ENCODE peak calls at places on chromosomes 7 and 10, in seven cellular contexts. Z, S, F, J, Q, H and Y are unnamed samples.

GRCh38 chr10:84404783-84405182 is 76.4 kb downstream of the CCSER2 start:
- DNase-seq in J (no peak), Z (no peak), F (no peak), H (no peak), Q (no peak), S (no peak), Y (no peak)

GRCh38 chr10:109616356-109616755 is 307.0 kb downstream of the XPNPEP1 start:
- DNase-seq in H (no peak), F (no peak), Z (no peak), J (no peak), S (no peak), Q (no peak), Y (no peak)

GRCh38 chr10:50360486-50360885 is 109.2 kb upstream of the ASAH2 start:
- DNase-seq in S (no peak), Z (no peak), Q (peak; percentile 48), J (no peak), F (no peak), H (no peak), Y (no peak)

GRCh38 chr7:105799006-105799405 is 77.4 kb downstream of the ATXN7L1 start:
- DNase-seq in H (no peak), F (no peak), Q (no peak), S (peak; percentile 80), J (no peak), Z (no peak), Y (no peak)

GRCh38 chr7:91922857-91923256 is 17.8 kb upstream of the AKAP9 start:
- DNase-seq in F (no peak), S (no peak), Q (no peak), H (no peak), Z (no peak), J (no peak), Y (no peak)

GRCh38 chr7:17147409-17147808 is 151.0 kb upstream of the AHR start:
- DNase-seq in J (no peak), Z (no peak), F (no peak), S (no peak), Q (no peak), H (no peak), Y (no peak)

GRCh38 chr7:24981544-24981951 is 1.6 kb upstream of the OSBPL3 start:
- DNase-seq in S (peak; percentile 57), F (peak; percentile 69), Z (peak; percentile 55), H (peak; percentile 86), J (peak; percentile 46), Q (peak; percentile 47), Y (no peak)

GRCh38 chr10:100528123-100528884 is 1.4 kb downstream of the NDUFB8 start:
- DNase-seq in Z (no peak), H (no peak), Q (no peak), F (no peak), S (no peak), J (no peak), Y (no peak)

GRCh38 chr7:129635300-129636029 is 23.9 kb downstream of the NRF1 start:
- DNase-seq in J (peak; percentile 43), H (peak; percentile 76), F (peak; percentile 70), Q (peak; percentile 84), Z (peak; percentile 29), S (peak; percentile 78), Y (no peak)

GRCh38 chr10:26486985-26487850 is 49.1 kb downstream of the APBB1IP start:
- DNase-seq in J (no peak), Z (no peak), H (no peak), F (no peak), Q (peak; percentile 87), S (no peak), Y (no peak)

GRCh38 chr10:133368153-133368552 is 5.0 kb downstream of the ECHS1 start:
- DNase-seq in F (no peak), J (no peak), H (no peak), Z (no peak), Q (no peak), S (no peak), Y (no peak)

GRCh38 chr10:6239213-6239991 is 36.7 kb downstream of the PFKFB3 start:
- DNase-seq in Q (peak; percentile 98), H (no peak), Z (no peak), J (no peak), F (no peak), S (no peak), Y (peak; percentile 30)

GRCh38 chr10:124563320-124563719 is 101.7 kb downstream of the LHPP start:
- DNase-seq in J (no peak), S (no peak), Q (no peak), H (no peak), Z (no peak), F (no peak), Y (no peak)

GRCh38 chr7:2357165-2357564 is 2.5 kb downstream of the EIF3B start:
- DNase-seq in Z (no peak), J (no peak), F (no peak), H (no peak), Q (no peak), S (no peak), Y (no peak)

GRCh38 chr7:21771906-21772610 is 173.6 kb downstream of the CDCA7L start:
- DNase-seq in J (no peak), Z (no peak), H (no peak), S (peak; percentile 84), F (no peak), Q (peak; percentile 37), Y (no peak)

GRCh38 chr7:70098905-70099672 is 500.8 kb downstream of the AUTS2 start:
- DNase-seq in Q (no peak), J (no peak), S (no peak), Z (no peak), F (no peak), H (no peak), Y (no peak)

GRCh38 chr10:11625019-11625735 is 13.7 kb upstream of the USP6NL start:
- DNase-seq in Z (no peak), J (no peak), S (no peak), F (no peak), Q (no peak), H (no peak), Y (no peak)

GRCh38 chr7:106563466-106564150 is 97.3 kb downstream of the CCDC71L start:
- DNase-seq in F (no peak), J (no peak), Q (peak; percentile 36), H (no peak), Z (no peak), S (no peak), Y (no peak)

GRCh38 chr7:129644634-129645230 is 33.2 kb downstream of the NRF1 start:
- DNase-seq in Q (peak; percentile 79), F (no peak), S (peak; percentile 15), Z (no peak), H (no peak), J (no peak), Y (no peak)

GRCh38 chr7:142009142-142009541 is 13.5 kb downstream of the MGAM start:
- DNase-seq in S (no peak), Q (no peak), Z (no peak), H (no peak), F (no peak), J (no peak), Y (no peak)

GRCh38 chr7:142799483-142799882 is 28.7 kb downstream of the PRSS2 start:
- DNase-seq in J (peak; percentile 2), Z (no peak), H (no peak), F (no peak), Q (no peak), S (no peak), Y (no peak)

DNA sequence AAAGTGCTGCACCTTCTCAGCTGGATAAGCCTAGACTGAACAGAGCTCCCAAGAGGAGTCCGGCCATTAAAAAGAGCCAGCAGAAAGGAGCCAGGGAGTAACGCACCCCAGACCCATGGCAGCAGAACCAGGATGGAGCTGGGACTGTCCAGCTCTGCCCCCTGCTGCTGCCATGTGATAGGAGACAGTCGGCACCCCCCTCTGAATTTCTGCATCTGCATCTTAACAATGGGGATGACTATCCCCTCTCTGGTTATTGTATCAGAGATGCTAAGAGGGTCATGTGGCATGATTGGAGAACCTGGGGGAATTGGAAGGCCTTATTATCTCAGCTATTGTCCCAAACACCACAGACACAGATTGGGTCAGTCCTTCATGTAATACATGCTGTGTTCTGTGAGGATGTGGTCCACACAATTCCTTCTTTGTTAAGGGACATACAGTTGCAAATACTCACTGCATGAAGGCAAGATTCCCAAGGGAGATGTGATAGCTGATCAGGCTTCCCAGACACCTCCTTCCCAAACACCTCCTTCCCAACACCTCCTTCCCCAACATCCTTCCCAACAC is 29.3 kb downstream of the PLEKHS1 start:
- DNase-seq in J (no peak), S (no peak), H (no peak), Z (no peak), F (no peak), Q (no peak), Y (no peak)
- TF ChIP-seq CTCF in J (no peak), S (no peak), H (no peak), Z (peak; percentile 37), F (no peak), Q (no peak), Y (peak; percentile 16)

DNA sequence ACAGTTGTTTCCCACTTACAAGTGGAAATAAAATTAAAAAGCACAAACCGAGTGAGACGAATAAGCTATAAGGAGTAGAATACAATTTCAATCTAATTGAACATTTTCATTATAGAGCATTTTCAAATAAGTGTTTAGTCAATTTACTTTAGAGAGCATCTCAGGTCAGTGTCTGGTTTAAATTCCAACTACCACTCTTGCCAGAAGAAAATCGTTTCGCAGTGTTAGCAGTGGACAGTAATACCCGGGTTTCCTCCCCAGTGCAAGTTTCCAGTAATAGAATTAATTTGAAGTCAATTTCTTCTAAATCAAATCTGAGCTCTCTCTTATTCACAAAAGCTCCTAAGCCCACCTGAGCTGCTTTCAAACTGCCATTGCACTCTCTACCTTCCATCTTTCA is 45.7 kb downstream of the CREB3L2 start:
- DNase-seq in H (no peak), S (no peak), Q (no peak), Z (no peak), F (no peak), J (no peak), Y (no peak)
- TF ChIP-seq CTCF in H (no peak), S (no peak), Q (no peak), Z (no peak), F (no peak), J (no peak), Y (no peak)

GRCh38 chr10:7417103-7417623 is 6.3 kb upstream of the SFMBT2 start:
- DNase-seq in Q (peak; percentile 74), F (no peak), Z (no peak), H (no peak), J (no peak), S (peak; percentile 20), Y (no peak)
- TF ChIP-seq CTCF in Q (peak; percentile 46), F (peak; percentile 28), Z (peak; percentile 74), H (peak; percentile 56), J (peak; percentile 70), S (peak; percentile 65), Y (peak; percentile 98)

GRCh38 chr10:65968437-65968836 is 957.4 kb upstream of the LRRTM3 start:
- DNase-seq in J (no peak), H (no peak), Z (no peak), Q (no peak), F (no peak), S (no peak), Y (no peak)

DNA sequence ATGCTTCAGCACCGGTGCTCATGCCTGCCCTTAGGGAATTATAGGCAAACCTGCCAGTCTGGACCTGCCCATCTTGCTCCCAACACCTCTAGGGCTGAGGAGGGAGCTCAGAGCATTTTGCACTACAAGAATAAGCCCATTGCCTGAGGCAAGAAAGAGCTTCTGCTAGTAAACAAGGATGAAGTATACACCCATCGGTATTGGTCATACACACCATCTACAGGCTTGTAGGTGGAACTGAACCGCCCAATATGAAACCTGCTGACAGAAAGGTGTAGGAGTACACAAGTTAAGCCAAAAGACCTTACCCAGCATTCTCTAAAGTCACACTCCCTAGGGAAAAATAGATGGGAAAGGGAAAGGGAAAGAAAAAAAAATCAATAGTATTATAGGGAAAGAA is 957.0 kb upstream of the LRRTM3 start:
- DNase-seq in F (no peak), H (no peak), Z (no peak), J (no peak), S (no peak), Q (no peak), Y (no peak)
- TF ChIP-seq CTCF in F (no peak), H (no peak), Z (no peak), J (no peak), S (no peak), Q (no peak), Y (no peak)